ENCODE peak calls at places on chromosomes 1 and 21, in four cellular contexts. E is astrocyte of the spinal cord, B is A549, V is fibroblast of lung. X is an unnamed sample.

GRCh38 chr1:14742181-14742980 is 143.9 kb downstream of the KAZN start:
- DNase-seq in E (peak; percentile 95), B (peak; percentile 80), V (peak; percentile 99), X (peak; percentile 97)

GRCh38 chr1:167564592-167564991 is 11.0 kb upstream of the CREG1 start:
- DNase-seq in E (no peak), B (no peak), V (peak; percentile 7), X (peak; percentile 95)

GRCh38 chr1:117574206-117574835 is 31.5 kb upstream of the TENT5C start:
- DNase-seq in E (no peak), B (no peak), V (no peak), X (no peak)

GRCh38 chr1:20481158-20481617 is 4.8 kb downstream of the CAMK2N1 start:
- DNase-seq in E (no peak), B (no peak), V (no peak), X (no peak)

GRCh38 chr21:25944672-25945213 is 210.0 kb downstream of the GABPA start:
- DNase-seq in E (no peak), B (no peak), V (no peak), X (no peak)

GRCh38 chr1:226821719-226822085 is 48.7 kb upstream of the PSEN2 start:
- DNase-seq in E (peak; percentile 52), B (no peak), V (peak; percentile 56), X (no peak)

GRCh38 chr21:17537299-17537698 is 24.5 kb downstream of the CXADR start:
- DNase-seq in E (no peak), B (no peak), V (no peak), X (peak; percentile 41)

GRCh38 chr1:55955237-55955636 is 624.1 kb downstream of the PLPP3 start:
- DNase-seq in E (peak; percentile 21), B (no peak), V (peak; percentile 81), X (peak; percentile 21)

GRCh38 chr1:156684227-156684782 is 7.1 kb upstream of the NES start:
- DNase-seq in E (peak; percentile 41), B (no peak), V (peak; percentile 65), X (peak; percentile 94)

GRCh38 chr1:53134042-53134485 is 8.4 kb downstream of the SLC1A7 start:
- DNase-seq in E (no peak), B (no peak), V (no peak), X (no peak)

GRCh38 chr21:42775123-42775522 is 104.2 kb downstream of the WDR4 start:
- DNase-seq in E (no peak), B (no peak), V (no peak), X (no peak)

GRCh38 chr1:14755518-14756252 is 157.2 kb downstream of the KAZN start:
- DNase-seq in E (no peak), B (no peak), V (no peak), X (no peak)

GRCh38 chr1:192826791-192827477 is 18.1 kb downstream of the RGS2 start:
- DNase-seq in E (peak; percentile 48), B (peak; percentile 11), V (peak; percentile 90), X (peak; percentile 30)

GRCh38 chr1:55974714-55975441 is 604.5 kb downstream of the PLPP3 start:
- DNase-seq in E (peak; percentile 70), B (no peak), V (peak; percentile 91), X (peak; percentile 42)

GRCh38 chr1:21317035-21317689 is 26.9 kb upstream of the ECE1 start:
- DNase-seq in E (no peak), B (no peak), V (peak; percentile 62), X (no peak)

GRCh38 chr21:42040411-42041180 is 30.4 kb upstream of the ZBTB21 start:
- DNase-seq in E (peak; percentile 99), B (peak; percentile 57), V (peak; percentile 100), X (peak; percentile 95)

GRCh38 chr1:51237714-51238403 is 1.8 kb downstream of the RNF11 start:
- DNase-seq in E (peak; percentile 61), B (no peak), V (peak; percentile 61), X (no peak)

GRCh38 chr21:42306366-42307035 is 8.7 kb downstream of the TFF3 start:
- DNase-seq in E (no peak), B (no peak), V (no peak), X (no peak)

GRCh38 chr21:16011719-16012118 is 281.9 kb downstream of the USP25 start:
- DNase-seq in E (no peak), B (no peak), V (no peak), X (no peak)

GRCh38 chr1:88088481-88088880 is 595.6 kb upstream of the PKN2 start:
- DNase-seq in E (no peak), B (no peak), V (no peak), X (no peak)

GRCh38 chr1:184036517-184036949 is 995 bp downstream of the COLGALT2 start:
- DNase-seq in E (peak; percentile 24), B (no peak), V (peak; percentile 34), X (no peak)

GRCh38 chr1:100719490-100719889 is at the start of gene VCAM1:
- DNase-seq in E (peak; percentile 43), B (no peak), V (no peak), X (no peak)

GRCh38 chr1:235343726-235344125 is 15.4 kb downstream of the GGPS1 start:
- DNase-seq in E (no peak), B (no peak), V (no peak), X (no peak)

GRCh38 chr21:29873908-29874307 is 65.9 kb downstream of the GRIK1 start:
- DNase-seq in E (no peak), B (no peak), V (no peak), X (no peak)

GRCh38 chr1:227901906-227902640 is 45.7 kb downstream of the WNT9A start:
- DNase-seq in E (peak; percentile 45), B (no peak), V (peak; percentile 45), X (peak; percentile 43)

GRCh38 chr1:156103521-156103947 is 11.0 kb upstream of the LMNA start:
- DNase-seq in E (peak; percentile 59), B (no peak), V (peak; percentile 61), X (peak; percentile 51)

GRCh38 chr1:56442456-56442855 is 136.9 kb downstream of the PLPP3 start:
- DNase-seq in E (no peak), B (no peak), V (no peak), X (no peak)

DNA sequence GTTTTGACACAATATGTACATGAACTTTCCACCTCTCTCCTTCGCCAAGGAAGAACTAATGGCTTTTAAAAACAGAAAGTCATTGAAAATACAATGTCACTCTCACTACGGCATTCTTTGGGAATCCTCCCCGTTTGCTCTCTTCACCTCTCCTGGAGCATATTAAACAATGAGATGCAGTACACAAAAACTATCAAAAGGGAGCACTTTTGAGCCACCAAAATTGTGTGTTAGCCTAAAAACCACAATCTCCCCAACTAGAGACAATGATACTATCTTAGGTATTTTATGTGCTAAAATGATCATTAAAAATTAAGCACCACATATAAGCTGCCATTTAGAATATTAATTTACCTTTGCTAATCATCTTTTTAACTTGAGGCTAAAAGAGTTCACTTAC is 425.5 kb downstream of the KCTD3 start:
- DNase-seq in E (peak; percentile 39), B (peak; percentile 2), V (no peak), X (peak; percentile 63)
- TF ChIP-seq CTCF in E (peak; percentile 45), B (peak; percentile 33), V (peak; percentile 55), X (peak; percentile 69)

DNA sequence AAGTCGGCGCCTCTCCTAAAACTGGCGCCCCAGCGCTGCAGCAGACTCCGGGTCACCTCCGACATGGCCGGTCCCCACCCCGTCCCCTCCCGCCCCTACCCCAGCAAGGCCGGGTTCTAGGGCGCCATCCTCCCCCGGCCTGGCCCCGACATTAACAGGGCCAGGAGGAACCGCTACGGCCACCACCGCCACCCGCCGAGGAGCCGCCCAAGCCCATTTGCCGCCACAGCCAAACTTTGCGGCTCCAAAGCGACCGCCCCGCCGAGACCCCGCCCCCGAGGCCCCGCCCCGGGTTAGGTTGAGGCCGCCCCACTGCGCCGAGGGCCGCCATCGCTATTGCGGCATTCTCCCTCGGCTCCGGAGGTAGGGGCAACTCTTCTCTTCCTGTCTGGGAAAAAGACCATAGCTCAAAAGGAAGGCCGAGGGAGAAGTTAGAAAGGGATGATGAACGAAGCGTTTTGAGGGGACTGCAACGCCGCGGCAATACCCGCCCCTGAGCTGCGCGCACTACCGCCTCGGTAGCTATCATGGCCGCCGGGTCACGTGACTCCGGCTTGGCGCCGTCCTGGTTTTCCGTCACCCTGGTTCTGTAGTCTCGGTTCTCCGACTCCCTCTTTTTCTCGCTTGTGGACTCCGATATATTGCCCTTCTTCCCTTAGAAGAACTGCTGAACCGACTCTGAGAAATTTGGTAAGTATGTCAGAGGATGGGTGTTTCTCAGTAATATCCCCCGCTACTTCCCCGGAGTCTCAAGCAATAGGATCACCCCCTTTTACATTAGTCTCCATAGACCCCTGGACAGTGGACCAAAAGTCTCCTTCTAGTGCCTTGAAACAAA is at the start of the genes AIDA and BROX:
- DNase-seq in E (peak; percentile 89), B (peak; percentile 83), V (peak; percentile 75), X (peak; percentile 96)
- TF ChIP-seq CTCF in E (no peak), B (no peak), V (no peak), X (no peak)

DNA sequence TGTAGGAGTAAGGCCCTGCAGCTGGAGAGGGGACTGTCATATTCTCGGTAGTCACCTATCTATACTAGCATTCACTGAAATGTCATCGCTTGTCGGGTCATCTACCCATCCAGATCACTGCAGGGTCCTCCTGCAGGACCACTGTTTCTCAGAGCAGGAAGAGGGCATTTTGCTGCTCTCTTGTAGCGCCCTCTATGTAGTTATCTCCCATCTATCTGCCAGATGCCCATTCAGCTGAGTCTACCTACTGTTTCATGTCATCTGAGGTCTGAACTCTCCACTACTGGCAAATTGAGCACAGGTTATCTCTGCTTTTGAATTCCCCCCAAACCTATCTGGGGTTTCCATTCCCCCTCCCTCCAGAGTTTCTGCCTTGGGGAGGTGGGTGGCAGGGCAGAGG is 258.2 kb upstream of the FOXD3 start:
- DNase-seq in E (no peak), B (no peak), V (no peak), X (no peak)
- TF ChIP-seq CTCF in E (no peak), B (no peak), V (no peak), X (no peak)

DNA sequence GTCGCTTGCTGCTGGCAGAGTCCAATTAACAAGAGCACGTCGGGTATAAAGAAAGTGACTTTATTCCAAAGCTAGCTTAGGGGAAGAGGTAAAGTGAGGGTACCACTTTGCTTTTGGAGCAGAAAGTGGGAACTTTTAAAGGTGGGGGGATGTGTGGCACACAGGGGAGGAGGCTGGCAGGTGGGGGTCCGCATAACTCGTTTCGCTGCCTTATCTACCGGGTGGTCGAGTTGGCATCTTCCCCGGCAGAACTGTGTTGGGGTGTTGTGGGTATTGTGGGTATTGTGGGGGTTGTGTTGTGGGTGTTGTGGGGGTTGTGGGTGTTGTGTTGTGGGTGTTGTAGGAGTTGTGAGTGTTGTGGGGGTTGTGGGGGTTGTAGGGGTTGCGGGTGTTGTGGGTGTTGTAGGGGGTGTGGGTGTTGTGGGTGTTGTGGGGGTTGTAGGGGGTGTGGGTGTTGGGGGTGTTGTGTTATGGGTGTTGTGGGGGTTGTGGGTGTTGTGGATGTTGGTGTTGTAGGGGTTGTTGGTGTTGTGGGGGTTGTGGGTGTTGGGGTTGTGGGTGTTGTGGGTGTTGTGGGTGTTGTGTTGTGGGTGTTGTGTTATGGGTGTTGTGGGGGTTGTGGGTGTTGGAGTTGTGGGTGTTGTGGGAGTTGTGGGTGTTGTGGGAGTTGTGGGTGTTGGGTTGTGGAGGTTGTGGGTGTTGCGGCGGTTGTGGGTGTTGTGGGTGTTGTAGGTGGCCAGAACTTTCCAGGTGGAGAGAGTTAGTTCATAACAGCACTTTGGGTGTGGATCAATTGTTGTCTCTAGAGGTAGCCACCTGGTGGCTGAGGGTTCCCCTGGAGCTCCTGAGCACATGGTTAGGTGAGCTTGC is 52.7 kb downstream of the AGPAT3 start:
- DNase-seq in E (no peak), B (no peak), V (no peak), X (peak; percentile 21)
- TF ChIP-seq CTCF in E (no peak), B (no peak), V (no peak), X (no peak)

DNA sequence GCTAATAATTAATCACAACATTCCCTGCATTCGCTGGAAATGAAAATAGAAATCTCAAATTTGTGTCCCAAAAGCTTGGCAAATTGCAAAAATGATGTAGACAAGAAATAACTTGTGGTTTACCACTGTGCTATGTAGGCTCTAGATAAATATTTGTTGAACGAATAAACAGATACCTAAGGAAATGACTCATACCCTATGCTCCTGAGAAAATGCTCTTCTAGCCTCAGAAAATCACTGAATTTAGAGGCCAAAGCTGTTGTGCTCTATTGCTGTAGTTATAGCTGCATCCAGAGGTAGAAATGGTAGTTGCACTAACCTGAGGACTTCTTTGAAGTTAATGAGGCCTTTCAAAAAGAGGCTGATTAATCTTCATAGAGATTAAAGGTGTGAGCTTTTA is 142.0 kb upstream of the ZNHIT6 start:
- DNase-seq in E (peak; percentile 93), B (peak; percentile 51), V (peak; percentile 96), X (peak; percentile 85)
- TF ChIP-seq CTCF in E (peak; percentile 57), B (peak; percentile 44), V (peak; percentile 39), X (no peak)